ENCODE peak calls at places on chromosome 11, in four cellular contexts. C is OCI-LY7; F is sigmoid colon; D is stimulated activated naive CD4-positive, alpha-beta T cell. U is an unnamed sample.

GRCh38 chr11:44358713-44359112 is 48.8 kb upstream of the ALX4 start:
- DNase-seq in C (no peak), F (no peak), D (no peak), U (no peak)

GRCh38 chr11:129453293-129453721 is 77.7 kb downstream of the BARX2 start:
- DNase-seq in C (no peak), F (no peak), D (no peak), U (no peak)

GRCh38 chr11:76151561-76152085 is 54.7 kb downstream of the WNT11 start:
- DNase-seq in C (no peak), F (no peak), D (no peak), U (no peak)

GRCh38 chr11:77244277-77245014 is 57.0 kb downstream of the GDPD4 start:
- DNase-seq in C (no peak), F (no peak), D (no peak), U (peak; percentile 75)

GRCh38 chr11:84817998-84818397 is 809.1 kb downstream of the DLG2 start:
- DNase-seq in C (no peak), F (no peak), D (no peak), U (peak; percentile 81)

GRCh38 chr11:8732748-8733241 is 50.2 kb downstream of the RPL27A start:
- DNase-seq in C (no peak), F (peak; percentile 89), D (no peak), U (peak; percentile 66)

GRCh38 chr11:119315139-119316016 is 1.6 kb downstream of the MCAM start:
- DNase-seq in C (peak; percentile 73), F (peak; percentile 79), D (peak; percentile 71), U (peak; percentile 56)

GRCh38 chr11:14741195-14741594 is 97.6 kb downstream of the PDE3B start:
- DNase-seq in C (no peak), F (no peak), D (no peak), U (no peak)

GRCh38 chr11:128548655-128549255 is 38.6 kb downstream of the ETS1 start:
- DNase-seq in C (peak; percentile 48), F (peak; percentile 90), D (peak; percentile 56), U (no peak)

GRCh38 chr11:134423106-134423505 is 11.1 kb upstream of the B3GAT1 start:
- DNase-seq in C (no peak), F (no peak), D (no peak), U (no peak)

GRCh38 chr11:2862395-2862949 is 23.1 kb downstream of the CDKN1C start:
- DNase-seq in C (no peak), F (no peak), D (no peak), U (no peak)

GRCh38 chr11:102812188-102812587 is 14.2 kb upstream of the MMP1 start:
- DNase-seq in C (no peak), F (no peak), D (no peak), U (no peak)